ENCODE peak calls at places on chromosomes 16 and 17, in seven cellular contexts. D is activated T-cell treated with anti-CD3 and anti-CD28 coated beads for 24 hours; U is stimulated activated naive CD8-positive, alpha-beta T cell treated with anti-CD3 and anti-CD28 coated beads, Interleukin-15, amount 100 ng/mL, for 72 hours; S is GM10248; F is A673; B is fibroblast of pulmonary artery; M is ELF-1. R is an unnamed sample.

GRCh38 chr17:70642059-70642458 is 472.7 kb downstream of the KCNJ2 start:
- DNase-seq in B (no peak), U (no peak), S (no peak), F (no peak), D (no peak), M (no peak), R (no peak)

GRCh38 chr16:67526149-67526732 is 2.4 kb upstream of the RIPOR1 start:
- DNase-seq in D (no peak), B (peak), M (peak), F (no peak), S (no peak), U (no peak), R (no peak)

GRCh38 chr17:68175905-68176304 is 71.9 kb upstream of the AMZ2 start:
- DNase-seq in B (no peak), S (no peak), F (no peak), U (no peak), D (no peak), M (no peak), R (no peak)

GRCh38 chr17:76725580-76726230 is 701 bp downstream of the JMJD6 start:
- DNase-seq in F (peak), U (peak), D (peak), B (peak), M (no peak), S (peak), R (peak)

GRCh38 chr16:81633147-81633619 is 145.9 kb upstream of the PLCG2 start:
- DNase-seq in F (no peak), B (no peak), U (peak), D (no peak), M (peak), S (no peak), R (no peak)

GRCh38 chr17:58158181-58158580 is 8.6 kb upstream of the OR4D2 start:
- DNase-seq in M (no peak), B (no peak), U (no peak), D (no peak), F (no peak), S (no peak), R (no peak)

GRCh38 chr17:74972107-74972972 is at the start of gene HID1:
- DNase-seq in D (peak), U (peak), S (peak), B (no peak), F (peak), M (peak), R (peak)

GRCh38 chr16:75029854-75030253 is 31.0 kb downstream of the ZNRF1 start:
- DNase-seq in B (peak), S (no peak), M (no peak), U (no peak), F (no peak), D (no peak), R (peak)

GRCh38 chr17:65183736-65184135 is 46.6 kb downstream of the RGS9 start:
- DNase-seq in F (peak), S (no peak), M (peak), B (peak), D (no peak), U (no peak), R (peak)

GRCh38 chr17:17055286-17056166 is 13.3 kb downstream of the MPRIP start:
- DNase-seq in M (no peak), D (no peak), U (no peak), S (no peak), B (no peak), F (peak), R (peak)